ENCODE peak calls at places on chromosomes 13 and 19, in five cellular contexts. C is natural killer cell, Q is fibroblast of villous mesenchyme, U is osteoblast, V is neural crest cell. K is an unnamed sample.
A peak's percentile ranks its signal among the peaks of the same experiment; 100 is the strongest.

GRCh38 chr13:98447881-98448641 is 128.8 kb downstream of the STK24 start:
- DNase-seq in V (peak; percentile 55), Q (peak; percentile 28), C (no peak), U (peak; percentile 66), K (no peak)

GRCh38 chr13:108257238-108257637 is 12.3 kb upstream of the TNFSF13B start:
- DNase-seq in C (no peak), U (no peak), V (no peak), Q (no peak), K (no peak)

GRCh38 chr13:49443327-49443688 is 556 bp downstream of the CAB39L start:
- DNase-seq in V (no peak), Q (no peak), C (no peak), U (no peak), K (peak; percentile 15)

GRCh38 chr19:41192574-41193419 is at the start of gene CYP2S1:
- DNase-seq in Q (peak; percentile 55), U (peak; percentile 87), C (no peak), V (no peak), K (no peak)

GRCh38 chr19:4969772-4970531 is 1.0 kb downstream of the KDM4B start:
- DNase-seq in U (peak; percentile 65), C (no peak), Q (peak; percentile 69), V (no peak), K (peak; percentile 32)

GRCh38 chr19:55369651-55370304 is 485 bp downstream of the IL11 start:
- DNase-seq in U (peak; percentile 100), Q (peak; percentile 70), C (no peak), V (peak; percentile 55), K (no peak)

GRCh38 chr13:60090579-60090978 is 73.1 kb downstream of the DIAPH3 start:
- DNase-seq in V (no peak), C (no peak), Q (peak; percentile 28), U (peak; percentile 71), K (no peak)

GRCh38 chr13:45510671-45511070 is 45.9 kb downstream of the COG3 start:
- DNase-seq in C (no peak), Q (no peak), V (no peak), U (no peak), K (no peak)

GRCh38 chr13:99374994-99375805 is 68.0 kb upstream of the GPR183 start:
- DNase-seq in C (no peak), U (no peak), V (no peak), Q (no peak), K (peak; percentile 78)

GRCh38 chr13:104024416-104025170 is 958.4 kb upstream of the SLC10A2 start:
- DNase-seq in U (no peak), C (no peak), V (no peak), Q (peak; percentile 73), K (no peak)

GRCh38 chr19:798415-799075 is 1.3 kb downstream of the PTBP1 start:
- DNase-seq in U (peak; percentile 90), V (no peak), C (no peak), Q (no peak), K (peak; percentile 36)

GRCh38 chr13:26557051-26557392 is 461 bp upstream of the WASF3 start:
- DNase-seq in V (no peak), U (no peak), Q (no peak), C (no peak), K (no peak)
- TF ChIP-seq CTCF in V (no peak), U (no peak), Q (no peak), C (no peak), K (no peak)

GRCh38 chr13:87788363-87788762 is 117.2 kb downstream of the SLITRK5 start:
- DNase-seq in Q (no peak), U (no peak), V (no peak), C (no peak), K (no peak)

GRCh38 chr13:87798536-87798935 is 127.4 kb downstream of the SLITRK5 start:
- DNase-seq in V (no peak), U (no peak), C (no peak), Q (no peak), K (no peak)

DNA sequence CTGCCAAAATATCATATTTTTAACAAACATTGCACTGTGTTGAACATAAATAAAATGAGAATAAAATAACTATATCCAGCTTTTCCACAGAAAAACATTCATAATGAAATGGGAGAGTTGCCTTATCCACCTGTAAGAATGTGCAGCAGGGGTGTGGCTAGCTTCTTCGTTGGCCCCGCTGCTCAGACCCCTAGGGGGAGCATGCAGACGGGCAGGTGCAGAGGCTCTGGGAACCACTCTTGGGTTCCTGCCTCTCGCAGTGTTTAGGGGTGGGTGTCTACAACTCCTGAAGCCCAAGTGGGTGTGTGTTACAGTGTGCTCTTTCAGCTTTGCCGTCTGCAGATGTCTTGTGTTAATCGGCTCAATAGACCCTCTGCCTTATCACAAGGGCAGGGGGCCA is 121.7 kb downstream of the SLITRK5 start:
- DNase-seq in C (no peak), V (no peak), U (no peak), Q (no peak), K (no peak)
- TF ChIP-seq CTCF in C (no peak), V (no peak), U (no peak), Q (no peak), K (no peak)

GRCh38 chr13:113472355-113473025 is 18.0 kb downstream of the DCUN1D2 start:
- DNase-seq in C (no peak), Q (no peak), V (no peak), U (no peak), K (no peak)
- TF ChIP-seq CTCF in C (no peak), Q (no peak), V (no peak), U (no peak), K (no peak)

GRCh38 chr19:19595171-19595701 is 23.3 kb downstream of the PBX4 start:
- DNase-seq in V (no peak), U (peak; percentile 87), Q (peak; percentile 84), C (no peak), K (no peak)
- TF ChIP-seq CTCF in V (no peak), U (no peak), Q (no peak), C (no peak), K (no peak)

GRCh38 chr13:96444676-96445075 is 354.8 kb downstream of the HS6ST3 start:
- DNase-seq in Q (no peak), U (no peak), V (no peak), C (no peak), K (no peak)

GRCh38 chr13:96449920-96450319 is 360.0 kb downstream of the HS6ST3 start:
- DNase-seq in U (no peak), Q (no peak), V (no peak), C (no peak), K (no peak)

DNA sequence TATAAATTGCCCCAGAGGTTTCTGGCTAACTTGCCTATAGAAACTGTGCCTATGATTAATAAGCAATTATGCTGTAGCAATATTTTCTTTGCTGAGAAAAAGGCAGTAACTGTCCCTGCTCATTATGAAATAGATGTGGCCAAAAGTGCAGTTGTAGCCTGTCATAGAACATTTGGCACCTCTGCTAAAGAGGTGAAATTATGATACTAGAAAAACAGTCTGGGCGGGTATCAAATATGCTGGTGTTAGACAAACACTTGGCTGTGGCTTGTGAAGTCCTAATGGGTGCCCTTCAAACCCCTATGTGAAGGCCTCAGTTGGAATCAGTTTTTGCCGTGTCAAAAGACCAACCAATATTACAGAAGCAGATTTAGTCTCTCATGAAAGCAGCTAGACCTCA is 360.7 kb downstream of the HS6ST3 start:
- DNase-seq in U (no peak), V (no peak), Q (no peak), C (no peak), K (no peak)
- TF ChIP-seq CTCF in U (no peak), V (no peak), Q (no peak), C (no peak), K (no peak)

GRCh38 chr13:71672527-71672926 is 194.5 kb downstream of the DACH1 start:
- DNase-seq in U (no peak), V (no peak), C (no peak), Q (peak; percentile 24), K (no peak)
- TF ChIP-seq CTCF in U (no peak), V (peak; percentile 44), C (no peak), Q (peak; percentile 39), K (no peak)

GRCh38 chr13:77061362-77061761 is 34.4 kb upstream of the FBXL3 start:
- DNase-seq in Q (no peak), C (no peak), V (no peak), U (no peak), K (no peak)

GRCh38 chr13:77056886-77057285 is 29.9 kb upstream of the FBXL3 start:
- DNase-seq in U (peak; percentile 22), Q (no peak), C (no peak), V (no peak), K (no peak)

GRCh38 chr13:77055158-77055557 is 28.2 kb upstream of the FBXL3 start:
- DNase-seq in C (no peak), V (no peak), U (no peak), Q (peak; percentile 28), K (no peak)

GRCh38 chr13:77053192-77053591 is 26.2 kb upstream of the FBXL3 start:
- DNase-seq in U (no peak), Q (no peak), C (no peak), V (no peak), K (no peak)

GRCh38 chr13:77056382-77056781 is 29.4 kb upstream of the FBXL3 start:
- DNase-seq in U (no peak), C (no peak), Q (no peak), V (no peak), K (no peak)
- TF ChIP-seq CTCF in U (no peak), C (no peak), Q (no peak), V (no peak), K (no peak)

DNA sequence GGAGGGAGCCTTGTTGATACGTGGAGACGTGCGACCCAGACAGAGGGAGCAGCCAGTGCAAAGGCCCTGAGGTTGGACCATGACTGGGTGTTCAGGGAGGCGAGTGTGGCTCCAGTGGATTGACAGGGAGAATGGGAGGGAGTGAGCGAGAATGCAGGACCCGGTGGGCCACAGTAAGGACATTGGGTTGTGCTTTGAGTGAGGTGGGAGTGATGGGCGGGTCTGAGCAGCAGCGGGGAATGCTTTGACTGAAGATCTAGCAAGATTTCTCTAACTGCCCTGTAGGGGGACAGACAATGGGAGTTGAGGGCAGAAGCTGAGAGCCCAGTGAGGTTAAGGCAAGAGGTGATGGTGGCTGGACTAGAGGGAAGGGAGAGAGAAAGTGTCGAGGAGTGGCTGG is 7.7 kb upstream of the NANOS2 start:
- DNase-seq in V (no peak), C (no peak), U (peak; percentile 89), Q (no peak), K (no peak)
- TF ChIP-seq CTCF in V (peak; percentile 47), C (no peak), U (peak; percentile 27), Q (peak; percentile 32), K (no peak)

GRCh38 chr13:112187527-112188297 is 120.8 kb downstream of the SOX1 start:
- DNase-seq in C (no peak), U (no peak), V (no peak), Q (no peak), K (no peak)
- TF ChIP-seq CTCF in C (no peak), U (no peak), V (no peak), Q (no peak), K (no peak)

GRCh38 chr19:58408152-58409009 is at the start of gene ZNF584:
- DNase-seq in V (peak; percentile 93), Q (peak; percentile 94), C (peak; percentile 86), U (peak; percentile 99), K (peak; percentile 93)
- TF ChIP-seq CTCF in V (no peak), Q (peak; percentile 13), C (no peak), U (no peak), K (no peak)